ENCODE peak calls at places on chromosomes 2 and 18, in four cellular contexts. One of them, this sample, is unnamed.

GRCh38 chr2:85954918-85955420 is 66.2 kb upstream of the ST3GAL5 start:
- DNase-seq in HTR-8/SVneo: no peak
- DNase-seq in mucosa of descending colon: peak; percentile 11
- DNase-seq in aorta: no peak
- DNase-seq in this sample: peak; percentile 79

GRCh38 chr2:137865954-137866540 is 98.2 kb upstream of the HNMT start:
- DNase-seq in aorta: peak; percentile 45
- DNase-seq in mucosa of descending colon: peak; percentile 68
- DNase-seq in HTR-8/SVneo: peak; percentile 11
- DNase-seq in this sample: peak; percentile 27

GRCh38 chr2:203841654-203842053 is 25.9 kb upstream of the CTLA4 start:
- DNase-seq in mucosa of descending colon: no peak
- DNase-seq in aorta: no peak
- DNase-seq in HTR-8/SVneo: no peak
- DNase-seq in this sample: no peak

GRCh38 chr2:20125164-20125563 is 73.7 kb upstream of the LAPTM4A start:
- DNase-seq in aorta: no peak
- DNase-seq in HTR-8/SVneo: no peak
- DNase-seq in mucosa of descending colon: no peak
- DNase-seq in this sample: peak; percentile 70

GRCh38 chr2:179861777-179862117 is 335 bp upstream of the ZNF385B start:
- DNase-seq in mucosa of descending colon: no peak
- DNase-seq in aorta: no peak
- DNase-seq in HTR-8/SVneo: peak; percentile 21
- DNase-seq in this sample: no peak

GRCh38 chr2:147482111-147482510 is 362.7 kb upstream of the ACVR2A start:
- DNase-seq in mucosa of descending colon: no peak
- DNase-seq in HTR-8/SVneo: no peak
- DNase-seq in aorta: no peak
- DNase-seq in this sample: no peak

GRCh38 chr2:183079335-183079775 is 808 bp downstream of the DUSP19 start:
- DNase-seq in aorta: no peak
- DNase-seq in mucosa of descending colon: peak; percentile 27
- DNase-seq in HTR-8/SVneo: no peak
- DNase-seq in this sample: no peak

GRCh38 chr2:160652236-160652635 is 158.6 kb upstream of the RBMS1 start:
- DNase-seq in HTR-8/SVneo: no peak
- DNase-seq in aorta: peak; percentile 65
- DNase-seq in mucosa of descending colon: peak; percentile 41
- DNase-seq in this sample: no peak

GRCh38 chr18:74473976-74474375 is 16.9 kb upstream of the DIPK1C start:
- DNase-seq in aorta: no peak
- DNase-seq in mucosa of descending colon: no peak
- DNase-seq in HTR-8/SVneo: no peak
- DNase-seq in this sample: no peak

GRCh38 chr18:12520442-12520992 is 112.8 kb downstream of the PRELID3A start:
- DNase-seq in aorta: no peak
- DNase-seq in HTR-8/SVneo: peak; percentile 60
- DNase-seq in mucosa of descending colon: no peak
- DNase-seq in this sample: no peak

GRCh38 chr2:20668871-20669475 is 2.0 kb downstream of the GDF7 start:
- DNase-seq in aorta: no peak
- DNase-seq in HTR-8/SVneo: no peak
- DNase-seq in mucosa of descending colon: no peak
- DNase-seq in this sample: no peak

GRCh38 chr18:55869547-55869946 is 281.6 kb upstream of the TCF4 start:
- DNase-seq in mucosa of descending colon: no peak
- DNase-seq in HTR-8/SVneo: no peak
- DNase-seq in aorta: no peak
- DNase-seq in this sample: no peak

GRCh38 chr2:25160376-25160775 is 8.0 kb downstream of the POMC start:
- DNase-seq in mucosa of descending colon: no peak
- DNase-seq in aorta: no peak
- DNase-seq in HTR-8/SVneo: no peak
- DNase-seq in this sample: no peak

GRCh38 chr2:179410552-179411356 is 146.1 kb upstream of the SESTD1 start:
- DNase-seq in HTR-8/SVneo: peak; percentile 38
- DNase-seq in aorta: no peak
- DNase-seq in mucosa of descending colon: peak; percentile 52
- DNase-seq in this sample: peak; percentile 16

GRCh38 chr18:46356278-46357033 is 252.3 kb downstream of the HAUS1 start:
- DNase-seq in aorta: no peak
- DNase-seq in HTR-8/SVneo: no peak
- DNase-seq in mucosa of descending colon: no peak
- DNase-seq in this sample: no peak

GRCh38 chr2:31429759-31430438 is 15.4 kb upstream of the XDH start:
- DNase-seq in mucosa of descending colon: peak; percentile 21
- DNase-seq in aorta: no peak
- DNase-seq in HTR-8/SVneo: no peak
- DNase-seq in this sample: peak; percentile 62

GRCh38 chr2:64730551-64731305 is 77.0 kb upstream of the SERTAD2 start:
- DNase-seq in mucosa of descending colon: peak; percentile 80
- DNase-seq in HTR-8/SVneo: no peak
- DNase-seq in aorta: peak; percentile 81
- DNase-seq in this sample: peak; percentile 74

GRCh38 chr2:121735520-121736074 is 1.1 kb downstream of the NIFK start:
- DNase-seq in HTR-8/SVneo: no peak
- DNase-seq in aorta: no peak
- DNase-seq in mucosa of descending colon: peak; percentile 12
- DNase-seq in this sample: no peak

GRCh38 chr18:8505036-8505435 is 104.2 kb upstream of the RAB12 start:
- DNase-seq in mucosa of descending colon: no peak
- DNase-seq in aorta: no peak
- DNase-seq in HTR-8/SVneo: no peak
- DNase-seq in this sample: no peak

GRCh38 chr18:47247833-47248609 is 3.4 kb downstream of the SKOR2 start:
- DNase-seq in HTR-8/SVneo: no peak
- DNase-seq in aorta: no peak
- DNase-seq in mucosa of descending colon: no peak
- DNase-seq in this sample: no peak

GRCh38 chr2:3198119-3198518 is 179.5 kb downstream of the EIPR1 start:
- DNase-seq in HTR-8/SVneo: no peak
- DNase-seq in mucosa of descending colon: no peak
- DNase-seq in aorta: no peak
- DNase-seq in this sample: no peak

GRCh38 chr18:59478591-59478990 is 119.5 kb upstream of the LMAN1 start:
- DNase-seq in aorta: no peak
- DNase-seq in HTR-8/SVneo: no peak
- DNase-seq in mucosa of descending colon: no peak
- DNase-seq in this sample: no peak

GRCh38 chr18:10784596-10785202 is 258.9 kb downstream of the NAPG start:
- DNase-seq in HTR-8/SVneo: no peak
- DNase-seq in aorta: no peak
- DNase-seq in mucosa of descending colon: no peak
- DNase-seq in this sample: no peak

GRCh38 chr2:102422910-102423309 is at the start of gene IL18RAP:
- DNase-seq in mucosa of descending colon: no peak
- DNase-seq in HTR-8/SVneo: no peak
- DNase-seq in aorta: no peak
- DNase-seq in this sample: no peak